ENCODE peak calls at places on chromosomes 6 and 20, in four cellular contexts. K is fibroblast of lung, X is GM23338, H is A549. I is an unnamed sample.
A peak's percentile ranks its signal among the peaks of the same experiment; 100 is the strongest.

GRCh38 chr6:165728196-165728595 is 65.2 kb upstream of the PDE10A start:
- DNase-seq in H (no peak), X (no peak), K (no peak), I (no peak)

GRCh38 chr6:126696921-126697693 is 357.2 kb downstream of the CENPW start:
- DNase-seq in X (no peak), H (no peak), K (no peak), I (peak; percentile 42)

GRCh38 chr20:4726710-4727391 is 5.1 kb downstream of the PRND start:
- DNase-seq in K (peak; percentile 72), X (no peak), H (no peak), I (no peak)

GRCh38 chr6:134990262-134990661 is 40.4 kb upstream of the ALDH8A1 start:
- DNase-seq in H (no peak), X (no peak), K (no peak), I (no peak)

GRCh38 chr6:112049051-112049799 is 4.7 kb upstream of the CCN6 start:
- DNase-seq in H (no peak), K (peak; percentile 60), X (no peak), I (no peak)

GRCh38 chr6:41767112-41767946 is 12.4 kb downstream of the FRS3 start:
- DNase-seq in H (peak; percentile 26), K (peak; percentile 76), X (no peak), I (peak; percentile 44)

GRCh38 chr6:81834141-81834621 is 81.7 kb upstream of the TENT5A start:
- DNase-seq in H (peak; percentile 34), X (no peak), K (peak; percentile 77), I (no peak)

GRCh38 chr6:38552136-38552535 is 87.6 kb downstream of the BTBD9 start:
- DNase-seq in X (no peak), H (no peak), K (no peak), I (no peak)

GRCh38 chr6:125611573-125612399 is 137.6 kb upstream of the HEY2 start:
- DNase-seq in K (peak; percentile 41), X (peak; percentile 65), H (no peak), I (peak; percentile 63)

GRCh38 chr20:43666376-43667328 is at the start of gene MYBL2:
- DNase-seq in X (peak; percentile 84), H (peak; percentile 70), K (peak; percentile 38), I (peak; percentile 94)

GRCh38 chr6:89784838-89785237 is 34.8 kb downstream of the MDN1 start:
- DNase-seq in K (no peak), X (no peak), H (no peak), I (no peak)

GRCh38 chr20:33561981-33562601 is 72.2 kb downstream of the CBFA2T2 start:
- DNase-seq in X (peak; percentile 52), K (peak; percentile 91), H (peak; percentile 74), I (peak; percentile 63)

GRCh38 chr6:168607272-168608112 is 166.5 kb downstream of the SMOC2 start:
- DNase-seq in H (no peak), X (no peak), K (no peak), I (no peak)

GRCh38 chr6:162829013-162829742 is 101.4 kb downstream of the PACRG start:
- DNase-seq in K (peak; percentile 55), H (no peak), X (no peak), I (no peak)

GRCh38 chr20:63635431-63636141 is 8.7 kb upstream of the GMEB2 start:
- DNase-seq in H (no peak), K (no peak), X (no peak), I (no peak)

GRCh38 chr6:56347526-56347925 is 100.1 kb upstream of the COL21A1 start:
- DNase-seq in X (no peak), K (peak; percentile 73), H (no peak), I (no peak)

GRCh38 chr20:46967647-46968046 is 73.0 kb downstream of the EYA2 start:
- DNase-seq in K (no peak), H (no peak), X (no peak), I (peak; percentile 61)

GRCh38 chr6:150297327-150298028 is 71.3 kb upstream of the IYD start:
- DNase-seq in K (peak; percentile 90), H (peak; percentile 13), X (no peak), I (no peak)

GRCh38 chr20:16400249-16400648 is 173.0 kb downstream of the KIF16B start:
- DNase-seq in X (no peak), K (no peak), H (no peak), I (no peak)

GRCh38 chr6:91088515-91088914 is 501.6 kb upstream of the MAP3K7 start:
- DNase-seq in K (no peak), H (no peak), X (no peak), I (peak; percentile 53)

GRCh38 chr20:47727170-47727880 is 58.0 kb downstream of the SULF2 start:
- DNase-seq in X (no peak), H (no peak), K (no peak), I (no peak)

GRCh38 chr6:56101141-56101553 is 146.2 kb downstream of the COL21A1 start:
- DNase-seq in K (peak; percentile 96), H (peak; percentile 77), X (no peak), I (no peak)

GRCh38 chr20:53652090-53652858 is 58.6 kb upstream of the ZNF217 start:
- DNase-seq in H (peak; percentile 38), K (no peak), X (no peak), I (no peak)

GRCh38 chr20:24695529-24696225 is 226.2 kb downstream of the SYNDIG1 start:
- DNase-seq in H (no peak), K (no peak), X (no peak), I (peak; percentile 9)

GRCh38 chr6:79630883-79631799 is at the start of gene SH3BGRL2:
- DNase-seq in X (peak; percentile 93), H (peak; percentile 42), K (peak; percentile 74), I (peak; percentile 94)

GRCh38 chr6:136703331-136703846 is 88.9 kb downstream of the MAP3K5 start:
- DNase-seq in X (no peak), H (no peak), K (no peak), I (no peak)

GRCh38 chr20:63941282-63942060 is 14.7 kb downstream of the UCKL1 start:
- DNase-seq in H (peak; percentile 58), K (no peak), X (peak; percentile 98), I (peak; percentile 97)

GRCh38 chr20:15618912-15619311 is 954.3 kb downstream of the KIF16B start:
- DNase-seq in X (no peak), H (no peak), K (peak; percentile 3), I (no peak)

GRCh38 chr6:105459884-105460283 is 57.0 kb upstream of the PREP start:
- DNase-seq in H (peak; percentile 12), K (peak; percentile 75), X (no peak), I (no peak)

GRCh38 chr20:23120936-23121765 is 35.0 kb upstream of the CD93 start:
- DNase-seq in X (no peak), K (no peak), H (no peak), I (peak; percentile 58)

GRCh38 chr20:19806806-19807691 is 49.0 kb downstream of the RIN2 start:
- DNase-seq in H (peak; percentile 32), X (no peak), K (peak; percentile 82), I (no peak)

GRCh38 chr6:150250826-150251225 is 108.0 kb downstream of the PPP1R14C start:
- DNase-seq in K (peak; percentile 86), H (no peak), X (peak; percentile 40), I (peak; percentile 64)

GRCh38 chr6:81216668-81217067 is 535.8 kb downstream of the TENT5A start:
- DNase-seq in K (no peak), H (no peak), X (no peak), I (no peak)

GRCh38 chr20:51731771-51732453 is 36.3 kb downstream of the ATP9A start:
- DNase-seq in K (peak; percentile 50), H (no peak), X (no peak), I (no peak)

GRCh38 chr6:146258206-146258605 is 229.3 kb downstream of the GRM1 start:
- DNase-seq in X (no peak), H (no peak), K (peak; percentile 52), I (no peak)
- H3K4me1 ChIP-seq in X (peaks cover 4% of the 10 kb centered on the region), H (no peaks in the 10 kb centered on the region), K (no peaks in the 10 kb centered on the region), I (no peaks in the 10 kb centered on the region)

GRCh38 chr20:10538768-10539167 is 103.7 kb downstream of the SLX4IP start:
- DNase-seq in K (no peak), H (no peak), X (no peak), I (no peak)

GRCh38 chr20:10540636-10541493 is 105.8 kb downstream of the SLX4IP start:
- DNase-seq in X (no peak), H (peak; percentile 86), K (peak; percentile 92), I (no peak)

GRCh38 chr20:10537850-10538480 is 102.9 kb downstream of the SLX4IP start:
- DNase-seq in H (no peak), K (peak; percentile 74), X (no peak), I (no peak)

GRCh38 chr20:10539818-10540553 is 104.9 kb downstream of the SLX4IP start:
- DNase-seq in X (no peak), H (peak; percentile 23), K (no peak), I (no peak)

GRCh38 chr20:10541668-10542411 is 106.7 kb downstream of the SLX4IP start:
- DNase-seq in X (no peak), K (no peak), H (peak; percentile 67), I (no peak)
- H3K4me1 ChIP-seq in X (peaks cover 18% of the 10 kb centered on the region), K (peaks cover 7% of the 10 kb centered on the region), H (peaks cover 73% of the 10 kb centered on the region), I (peaks cover 14% of the 10 kb centered on the region)

GRCh38 chr6:17871836-17872235 is 115.6 kb downstream of the KIF13A start:
- DNase-seq in X (no peak), K (no peak), H (no peak), I (no peak)

GRCh38 chr6:17870302-17871168 is 116.9 kb downstream of the KIF13A start:
- DNase-seq in X (no peak), K (no peak), H (no peak), I (no peak)

GRCh38 chr6:17869753-17870050 is 117.7 kb downstream of the KIF13A start:
- DNase-seq in H (no peak), K (no peak), X (no peak), I (no peak)

GRCh38 chr6:17872908-17873307 is 114.5 kb downstream of the KIF13A start:
- DNase-seq in H (no peak), X (no peak), K (no peak), I (no peak)

GRCh38 chr6:17871169-17871479 is 116.3 kb downstream of the KIF13A start:
- DNase-seq in X (no peak), H (no peak), K (no peak), I (no peak)
- H3K4me1 ChIP-seq in X (no peaks in the 10 kb centered on the region), H (peaks cover 62% of the 10 kb centered on the region), K (peaks cover 16% of the 10 kb centered on the region), I (no peaks in the 10 kb centered on the region)

GRCh38 chr6:71408966-71409723 is 120.5 kb downstream of the OGFRL1 start:
- DNase-seq in H (no peak), X (no peak), K (peak; percentile 68), I (no peak)
- H3K4me1 ChIP-seq in H (peaks cover 81% of the 10 kb centered on the region), X (peaks cover 23% of the 10 kb centered on the region), K (peaks cover 12% of the 10 kb centered on the region), I (peaks cover 6% of the 10 kb centered on the region)

GRCh38 chr20:1853472-1853871 is 41.7 kb upstream of the SIRPA start:
- DNase-seq in X (no peak), H (no peak), K (no peak), I (no peak)

GRCh38 chr20:1847780-1848179 is 47.4 kb upstream of the SIRPA start:
- DNase-seq in X (no peak), H (no peak), K (no peak), I (no peak)

GRCh38 chr20:1854246-1854645 is 41.0 kb upstream of the SIRPA start:
- DNase-seq in K (no peak), X (no peak), H (no peak), I (no peak)

GRCh38 chr20:1848378-1848777 is 46.8 kb upstream of the SIRPA start:
- DNase-seq in K (no peak), H (no peak), X (no peak), I (no peak)

DNA sequence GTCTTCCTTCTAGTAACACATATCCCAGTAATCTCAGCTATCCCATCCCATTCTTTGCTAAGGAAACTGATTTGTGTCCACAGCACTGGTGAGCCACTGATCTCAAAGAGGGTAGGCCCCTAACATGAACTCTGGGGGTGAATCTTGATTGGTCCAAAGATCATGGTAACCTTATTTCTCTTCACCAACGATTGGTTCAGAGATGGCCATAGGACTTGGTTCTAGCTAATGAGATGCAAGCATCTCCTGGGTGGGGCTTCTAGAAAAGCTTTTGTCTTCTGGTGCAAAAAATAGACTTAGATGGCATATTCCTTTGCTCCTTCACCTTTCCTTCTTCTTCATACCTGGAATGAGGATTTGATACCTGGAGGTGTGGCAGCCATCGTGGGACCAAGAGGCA is 43.8 kb upstream of the SIRPA start:
- DNase-seq in H (no peak), X (no peak), K (no peak), I (no peak)
- H3K4me1 ChIP-seq in H (no peaks in the 10 kb centered on the region), X (peaks cover 6% of the 10 kb centered on the region), K (no peaks in the 10 kb centered on the region), I (no peaks in the 10 kb centered on the region)